ENCODE peak calls at places on chromosomes 3 and 15, in four cellular contexts. I, F, N and C are unnamed samples.

GRCh38 chr3:152466784-152467183 is 198.1 kb downstream of the MBNL1 start:
- DNase-seq in F (peak; percentile 49), I (peak; percentile 93), N (no peak), C (peak; percentile 29)

GRCh38 chr15:74789171-74789627 is 7.3 kb downstream of the CSK start:
- DNase-seq in N (no peak), I (no peak), F (no peak), C (peak; percentile 89)

GRCh38 chr3:56086355-56086754 is 381.9 kb downstream of the ERC2 start:
- DNase-seq in N (no peak), F (no peak), I (peak; percentile 65), C (no peak)

GRCh38 chr15:22980189-22981136 is at the start of gene CYFIP1:
- DNase-seq in F (peak; percentile 83), I (peak; percentile 83), N (peak; percentile 53), C (peak; percentile 60)

GRCh38 chr15:85860394-85861161 is 65.9 kb upstream of the KLHL25 start:
- DNase-seq in I (no peak), N (no peak), F (no peak), C (no peak)

GRCh38 chr3:43024183-43024865 is 45.2 kb downstream of the GASK1A start:
- DNase-seq in F (no peak), I (no peak), N (no peak), C (no peak)

GRCh38 chr3:49015765-49016164 is 2.6 kb downstream of the DALRD3 start:
- DNase-seq in F (no peak), N (no peak), I (no peak), C (no peak)

GRCh38 chr15:51758645-51759044 is 7.2 kb downstream of the TMOD2 start:
- DNase-seq in N (peak; percentile 93), F (no peak), I (peak; percentile 66), C (no peak)

GRCh38 chr3:20066848-20067617 is 26.8 kb downstream of the KAT2B start:
- DNase-seq in N (no peak), I (no peak), F (peak; percentile 29), C (no peak)

GRCh38 chr3:194867270-194867983 is 181.7 kb downstream of the FAM43A start:
- DNase-seq in I (peak; percentile 43), F (peak; percentile 92), N (no peak), C (no peak)

GRCh38 chr3:30408105-30408557 is 198.3 kb upstream of the TGFBR2 start:
- DNase-seq in I (peak; percentile 69), F (peak; percentile 12), N (no peak), C (no peak)

GRCh38 chr15:68991723-68992122 is 22.8 kb upstream of the NOX5 start:
- DNase-seq in F (no peak), N (peak; percentile 66), I (peak; percentile 36), C (no peak)

GRCh38 chr3:40042752-40043443 is 233.5 kb downstream of the MYRIP start:
- DNase-seq in I (no peak), N (no peak), F (peak; percentile 49), C (no peak)

GRCh38 chr15:47820780-47821319 is 103.5 kb downstream of the SEMA6D start:
- DNase-seq in I (peak; percentile 92), F (peak; percentile 50), N (no peak), C (peak; percentile 23)

GRCh38 chr3:185155678-185156077 is 2.8 kb upstream of the C3orf70 start:
- DNase-seq in I (no peak), N (no peak), F (no peak), C (no peak)

GRCh38 chr3:170766823-170767575 is 103.0 kb downstream of the RPL22L1 start:
- DNase-seq in F (no peak), N (no peak), I (no peak), C (no peak)

GRCh38 chr3:127674793-127675189 is 2.0 kb downstream of the ABTB1 start:
- DNase-seq in I (no peak), N (no peak), F (no peak), C (no peak)

GRCh38 chr3:138463724-138464489 is 29.5 kb downstream of the ESYT3 start:
- DNase-seq in I (no peak), N (no peak), F (no peak), C (no peak)

GRCh38 chr15:55587321-55588069 is 650 bp downstream of the PYGO1 start:
- DNase-seq in F (peak; percentile 49), I (peak; percentile 51), N (peak; percentile 30), C (peak; percentile 8)

GRCh38 chr3:197487911-197488391 is 67.8 kb downstream of the BDH1 start:
- DNase-seq in N (no peak), I (peak; percentile 99), F (peak; percentile 98), C (no peak)

GRCh38 chr3:48639944-48640606 is 4.8 kb upstream of the SLC26A6 start:
- DNase-seq in F (no peak), I (no peak), N (no peak), C (no peak)

GRCh38 chr3:141498592-141499223 is 11.9 kb downstream of the RASA2 start:
- DNase-seq in I (peak; percentile 29), N (no peak), F (no peak), C (peak; percentile 83)

GRCh38 chr15:63135804-63136203 is 14.1 kb downstream of the LACTB start:
- DNase-seq in N (no peak), F (peak; percentile 94), I (peak; percentile 94), C (no peak)

GRCh38 chr3:46736006-46736872 is 18.6 kb upstream of the PRSS50 start:
- DNase-seq in I (no peak), N (no peak), F (no peak), C (no peak)

GRCh38 chr3:197082871-197083270 is 53.3 kb upstream of the MELTF start:
- DNase-seq in N (no peak), F (no peak), I (peak; percentile 26), C (no peak)

GRCh38 chr3:71345429-71346027 is 238.0 kb downstream of the FOXP1 start:
- DNase-seq in N (no peak), I (peak; percentile 59), F (no peak), C (no peak)

GRCh38 chr3:102676424-102676823 is 241.6 kb downstream of the ZPLD1 start:
- DNase-seq in I (no peak), N (no peak), F (no peak), C (no peak)

GRCh38 chr3:102668247-102668646 is 233.4 kb downstream of the ZPLD1 start:
- DNase-seq in N (no peak), I (no peak), F (no peak), C (no peak)

GRCh38 chr3:102671005-102671404 is 236.2 kb downstream of the ZPLD1 start:
- DNase-seq in N (no peak), F (no peak), I (no peak), C (no peak)

GRCh38 chr3:102674284-102674683 is 239.5 kb downstream of the ZPLD1 start:
- DNase-seq in F (no peak), I (no peak), N (no peak), C (no peak)

DNA sequence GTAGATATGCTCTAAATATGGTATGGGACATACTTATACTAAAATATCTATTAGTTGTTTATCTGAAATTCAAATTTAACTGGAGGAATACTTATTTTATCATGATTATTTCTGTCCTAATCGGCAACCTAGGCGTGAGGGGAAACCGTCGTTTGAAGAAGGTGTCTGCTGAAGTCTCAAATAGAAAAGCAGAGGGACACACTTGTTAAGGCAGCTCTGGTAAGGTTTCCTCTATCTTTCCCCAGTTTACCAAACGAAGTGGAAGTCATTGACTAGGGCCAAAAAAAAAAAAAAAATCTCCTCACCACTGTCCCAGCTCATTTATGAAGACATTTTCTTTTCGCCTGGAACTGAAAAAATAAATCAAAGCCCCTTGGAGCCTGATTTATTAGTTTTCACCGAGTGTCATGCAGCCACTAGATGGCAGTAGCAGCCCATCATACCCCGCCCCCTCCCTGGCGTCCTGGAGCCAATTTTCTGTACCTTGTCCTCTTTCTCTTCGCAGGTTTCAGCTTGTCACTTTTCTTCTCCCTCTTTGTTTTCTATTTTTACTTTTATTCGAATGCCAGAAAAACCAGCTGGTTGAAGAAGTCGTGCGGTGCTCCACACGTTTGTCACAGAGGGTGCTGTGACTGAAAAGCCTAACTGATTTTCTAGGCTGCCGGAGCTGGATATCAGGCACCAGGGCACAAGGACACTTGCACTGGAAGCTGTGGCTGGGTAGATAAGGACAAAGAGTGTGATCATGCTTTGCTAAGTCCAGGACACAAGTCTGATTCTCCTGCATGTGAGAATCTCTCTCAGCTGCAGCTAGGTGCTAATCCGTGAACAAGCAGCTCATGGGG is 238.7 kb downstream of the ZPLD1 start:
- DNase-seq in N (peak; percentile 29), F (peak; percentile 53), I (peak; percentile 62), C (peak; percentile 63)
- H3K4me3 ChIP-seq in N (peak overlapping the region; percentile 50), F (no peak overlapping the region), I (no peak overlapping the region), C (no peak overlapping the region)

DNA sequence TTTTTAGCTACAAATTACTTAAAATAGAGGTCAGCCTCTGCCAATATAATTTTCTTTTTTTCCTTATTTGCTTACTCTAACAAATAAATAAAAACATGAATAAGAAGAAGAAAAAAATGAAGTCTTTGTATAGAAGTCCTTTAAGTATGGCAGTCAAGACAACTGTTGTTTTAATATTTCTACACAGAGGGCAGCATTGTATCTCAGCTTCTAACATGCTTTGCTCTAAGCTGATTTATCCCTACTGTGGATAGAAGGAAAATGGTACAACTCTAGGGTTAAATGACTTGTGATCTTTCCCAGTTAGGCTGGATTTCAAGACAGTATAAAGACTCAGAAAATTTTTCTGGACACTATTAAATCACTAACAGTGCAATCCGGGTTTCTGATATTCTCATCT is 104.3 kb upstream of the MEIS2 start:
- DNase-seq in F (no peak), N (no peak), I (peak; percentile 0), C (no peak)
- TF ChIP-seq CTCF in F (no peak), N (no peak), I (no peak), C (no peak)

GRCh38 chr3:144127014-144127413 is 155.4 kb downstream of the DIPK2A start:
- DNase-seq in I (peak; percentile 18), F (no peak), N (no peak), C (no peak)
- H3K4me3 ChIP-seq in I (no peak overlapping the region), F (no peak overlapping the region), N (no peak overlapping the region), C (no peak overlapping the region)

DNA sequence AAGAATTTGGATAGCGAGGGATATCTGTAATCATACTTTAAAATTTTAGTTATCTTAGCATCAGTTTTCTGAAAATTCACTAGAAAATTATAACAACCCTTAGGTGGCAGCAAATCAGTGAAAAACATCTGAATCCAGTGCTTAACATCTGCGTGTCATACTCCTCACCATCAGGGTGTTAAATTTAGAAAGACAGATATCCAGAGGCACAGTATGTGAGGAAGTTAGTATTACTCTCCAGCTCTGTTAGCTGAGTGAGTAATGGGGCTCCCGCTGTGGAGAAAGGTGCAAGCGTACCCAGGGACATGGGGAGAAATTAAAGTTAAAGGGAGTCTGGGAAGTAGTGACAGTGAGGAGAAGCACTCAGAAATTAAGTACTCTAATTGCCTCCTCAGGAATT is 50.9 kb downstream of the CEP63 start:
- DNase-seq in N (no peak), I (peak; percentile 30), F (no peak), C (no peak)
- TF ChIP-seq CTCF in N (no peak), I (peak; percentile 20), F (no peak), C (no peak)

DNA sequence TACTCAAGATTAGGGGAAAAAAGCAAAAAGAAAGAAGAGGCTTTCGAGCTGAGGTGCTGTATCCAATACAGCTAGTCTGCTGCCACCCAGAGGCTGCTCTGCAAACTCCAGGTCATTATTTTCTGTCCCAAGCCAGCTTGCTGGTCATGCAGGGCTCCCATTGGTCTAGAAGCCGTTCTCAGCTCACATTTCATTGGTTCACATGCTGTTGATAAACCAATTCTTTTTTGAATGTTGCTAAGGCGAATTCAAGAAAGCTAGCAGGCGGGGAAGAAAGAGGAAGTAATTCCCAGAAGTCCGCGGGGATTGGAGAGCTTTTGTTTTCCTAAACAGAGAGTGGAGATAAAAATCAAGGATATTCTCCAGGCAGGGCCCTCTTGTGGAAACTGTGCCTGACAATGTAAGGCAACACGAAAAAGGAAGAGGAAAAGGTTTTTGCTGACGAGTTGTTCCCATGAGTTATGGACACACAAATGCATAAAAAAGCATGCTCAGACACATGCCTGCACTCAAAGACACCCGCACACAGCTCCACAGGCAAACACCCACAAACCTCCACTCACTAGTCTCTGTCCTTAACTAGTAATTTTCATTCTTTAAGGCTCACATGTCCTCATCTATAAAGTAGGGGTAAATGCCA is 33.4 kb downstream of the FSTL1 start:
- DNase-seq in F (peak; percentile 100), N (peak; percentile 92), I (peak; percentile 99), C (peak; percentile 96)
- H3K4me3 ChIP-seq in F (peak overlapping the region; percentile 24), N (peak overlapping the region; percentile 58), I (peak overlapping the region; percentile 40), C (peak overlapping the region; percentile 55)